ENCODE peak calls at places on chromosomes 12 and 14, in four cellular contexts. K is stimulated activated CD4-positive, alpha-beta T cell treated with anti-CD3 and anti-CD28 coated beads, TNF-alpha, amount 100 ng/mL, for 1 hour; G is GDM1; O is amniotic epithelial cell. Y is an unnamed sample.
A peak's percentile ranks its signal among the peaks of the same experiment; 100 is the strongest.

GRCh38 chr14:65961004-65961403 is 525.2 kb upstream of the CCDC196 start:
- DNase-seq in G (peak; percentile 31), O (peak; percentile 70), K (peak; percentile 23), Y (peak; percentile 65)

GRCh38 chr12:81668475-81668874 is 90.7 kb downstream of the PPFIA2 start:
- DNase-seq in K (no peak), G (no peak), O (peak; percentile 83), Y (no peak)

GRCh38 chr12:124490584-124491305 is 76.7 kb downstream of the NCOR2 start:
- DNase-seq in K (no peak), G (no peak), O (no peak), Y (no peak)

GRCh38 chr12:32947203-32947795 is 50.7 kb upstream of the PKP2 start:
- DNase-seq in K (no peak), O (peak; percentile 50), G (no peak), Y (no peak)

GRCh38 chr14:95993768-95994592 is 45.2 kb upstream of the C14orf132 start:
- DNase-seq in O (peak; percentile 42), K (no peak), G (no peak), Y (no peak)

GRCh38 chr12:27974735-27975221 is 2.2 kb upstream of the PTHLH start:
- DNase-seq in K (no peak), G (no peak), O (no peak), Y (no peak)

GRCh38 chr12:71046215-71046614 is 111.6 kb downstream of the TSPAN8 start:
- DNase-seq in O (peak; percentile 24), K (no peak), G (no peak), Y (no peak)

GRCh38 chr14:66360526-66360925 is 125.6 kb upstream of the CCDC196 start:
- DNase-seq in K (no peak), O (no peak), G (no peak), Y (no peak)

GRCh38 chr12:15546102-15546701 is 223.9 kb downstream of the PTPRO start:
- DNase-seq in G (no peak), O (no peak), K (peak; percentile 14), Y (no peak)

GRCh38 chr12:6341439-6342139 is at the start of gene TNFRSF1A:
- DNase-seq in K (no peak), O (peak; percentile 91), G (peak; percentile 85), Y (peak; percentile 47)

GRCh38 chr14:66070542-66071319 is 415.4 kb upstream of the CCDC196 start:
- DNase-seq in K (peak; percentile 47), O (peak; percentile 16), G (no peak), Y (peak; percentile 47)

GRCh38 chr14:34336501-34336900 is 125.5 kb downstream of the SPTSSA start:
- DNase-seq in O (no peak), G (no peak), K (no peak), Y (no peak)

GRCh38 chr12:48557919-48558318 is 11.9 kb downstream of the LALBA start:
- DNase-seq in K (no peak), G (no peak), O (no peak), Y (no peak)

GRCh38 chr12:48486679-48487078 is 4.4 kb downstream of the C12orf54 start:
- DNase-seq in K (no peak), O (no peak), G (no peak), Y (no peak)

GRCh38 chr12:106956048-106956935 is 585 bp downstream of the TMEM263 start:
- DNase-seq in G (peak; percentile 38), K (peak; percentile 5), O (peak; percentile 90), Y (peak; percentile 12)

GRCh38 chr14:31205681-31206535 is 1.7 kb downstream of the HECTD1 start:
- DNase-seq in G (no peak), K (no peak), O (peak; percentile 73), Y (no peak)

GRCh38 chr14:99632410-99633035 is 12.4 kb upstream of the HHIPL1 start:
- DNase-seq in G (no peak), O (no peak), K (no peak), Y (no peak)

GRCh38 chr14:99559286-99559990 is 44.6 kb downstream of the CCDC85C start:
- DNase-seq in K (no peak), G (no peak), O (peak; percentile 82), Y (peak; percentile 0)

GRCh38 chr14:92287987-92288386 is 35.0 kb upstream of the SLC24A4 start:
- DNase-seq in G (no peak), K (no peak), O (no peak), Y (no peak)

GRCh38 chr14:54487771-54488170 is 1.0 kb downstream of the GMFB start:
- DNase-seq in G (no peak), O (peak; percentile 48), K (no peak), Y (no peak)

GRCh38 chr14:30993071-30993470 is 32.4 kb upstream of the AP4S1 start:
- DNase-seq in G (no peak), O (no peak), K (no peak), Y (no peak)

GRCh38 chr12:72346331-72346944 is 74.3 kb downstream of the TRHDE start:
- DNase-seq in G (peak; percentile 36), K (no peak), O (peak; percentile 24), Y (no peak)

GRCh38 chr14:61569783-61570182 is 125.5 kb upstream of the HIF1A start:
- DNase-seq in O (peak; percentile 90), K (no peak), G (no peak), Y (no peak)

GRCh38 chr14:74521756-74522155 is 28.2 kb downstream of the ISCA2 start:
- DNase-seq in O (no peak), K (no peak), G (no peak), Y (no peak)

GRCh38 chr14:106442857-106443256 is 916.5 kb downstream of the TMEM121 start:
- DNase-seq in K (peak; percentile 13), O (no peak), G (peak; percentile 79), Y (peak; percentile 27)

GRCh38 chr12:47736877-47737676 is 11.8 kb upstream of the ENDOU start:
- DNase-seq in G (no peak), K (no peak), O (peak; percentile 58), Y (no peak)

Y was measured in CD8-positive, alpha-beta T cell.